ENCODE peak calls at places on chromosomes 3 and 15, in eight cellular contexts. One of them, this sample, is unnamed.

GRCh38 chr3:99373088-99373875 is 265.1 kb upstream of the COL8A1 start:
- DNase-seq in stimulated activated CD8-positive, alpha-beta memory T cell treated with anti-CD3 and anti-CD28 coated beads, Interleukin-4, amount 100 ng/mL, for 1 hour: no peak
- DNase-seq in stimulated activated CD4-positive, alpha-beta T cell treated with anti-CD3 and anti-CD28 coated beads, Interleukin-15, amount 100 ng/mL, for 1 hour: no peak
- DNase-seq in NCI-H2081: no peak
- DNase-seq in GM10248: no peak
- DNase-seq in GM04504: no peak
- DNase-seq in NCI-H69: no peak
- DNase-seq in putamen: no peak
- DNase-seq in this sample: no peak

GRCh38 chr15:62617741-62618140 is 424.8 kb upstream of the TPM1 start:
- DNase-seq in NCI-H2081: no peak
- DNase-seq in stimulated activated CD8-positive, alpha-beta memory T cell treated with anti-CD3 and anti-CD28 coated beads, Interleukin-4, amount 100 ng/mL, for 1 hour: no peak
- DNase-seq in GM04504: no peak
- DNase-seq in GM10248: no peak
- DNase-seq in stimulated activated CD4-positive, alpha-beta T cell treated with anti-CD3 and anti-CD28 coated beads, Interleukin-15, amount 100 ng/mL, for 1 hour: no peak
- DNase-seq in NCI-H69: no peak
- DNase-seq in putamen: no peak
- DNase-seq in this sample: no peak

GRCh38 chr3:160162440-160162839 is 62.8 kb upstream of the C3orf80 start:
- DNase-seq in NCI-H69: peak; percentile 6
- DNase-seq in stimulated activated CD8-positive, alpha-beta memory T cell treated with anti-CD3 and anti-CD28 coated beads, Interleukin-4, amount 100 ng/mL, for 1 hour: no peak
- DNase-seq in GM04504: no peak
- DNase-seq in NCI-H2081: no peak
- DNase-seq in stimulated activated CD4-positive, alpha-beta T cell treated with anti-CD3 and anti-CD28 coated beads, Interleukin-15, amount 100 ng/mL, for 1 hour: no peak
- DNase-seq in putamen: no peak
- DNase-seq in GM10248: no peak
- DNase-seq in this sample: peak; percentile 24

GRCh38 chr3:53092942-53093341 is 37.3 kb downstream of the RFT1 start:
- DNase-seq in stimulated activated CD8-positive, alpha-beta memory T cell treated with anti-CD3 and anti-CD28 coated beads, Interleukin-4, amount 100 ng/mL, for 1 hour: no peak
- DNase-seq in GM04504: no peak
- DNase-seq in NCI-H2081: no peak
- DNase-seq in NCI-H69: no peak
- DNase-seq in GM10248: no peak
- DNase-seq in putamen: no peak
- DNase-seq in stimulated activated CD4-positive, alpha-beta T cell treated with anti-CD3 and anti-CD28 coated beads, Interleukin-15, amount 100 ng/mL, for 1 hour: no peak
- DNase-seq in this sample: no peak

GRCh38 chr15:76065267-76065666 is 5.5 kb downstream of the TMEM266 start:
- DNase-seq in stimulated activated CD4-positive, alpha-beta T cell treated with anti-CD3 and anti-CD28 coated beads, Interleukin-15, amount 100 ng/mL, for 1 hour: no peak
- DNase-seq in NCI-H2081: no peak
- DNase-seq in NCI-H69: no peak
- DNase-seq in putamen: no peak
- DNase-seq in GM10248: no peak
- DNase-seq in GM04504: no peak
- DNase-seq in stimulated activated CD8-positive, alpha-beta memory T cell treated with anti-CD3 and anti-CD28 coated beads, Interleukin-4, amount 100 ng/mL, for 1 hour: no peak
- DNase-seq in this sample: no peak

GRCh38 chr3:78659386-78659987 is 1108.3 kb downstream of the ROBO1 start:
- DNase-seq in GM10248: peak; percentile 11
- DNase-seq in NCI-H69: peak; percentile 63
- DNase-seq in GM04504: no peak
- DNase-seq in stimulated activated CD4-positive, alpha-beta T cell treated with anti-CD3 and anti-CD28 coated beads, Interleukin-15, amount 100 ng/mL, for 1 hour: no peak
- DNase-seq in putamen: peak; percentile 45
- DNase-seq in stimulated activated CD8-positive, alpha-beta memory T cell treated with anti-CD3 and anti-CD28 coated beads, Interleukin-4, amount 100 ng/mL, for 1 hour: no peak
- DNase-seq in NCI-H2081: peak; percentile 49
- DNase-seq in this sample: peak; percentile 21

GRCh38 chr3:159667261-159667660 is 321.4 kb upstream of the IL12A start:
- DNase-seq in NCI-H2081: no peak
- DNase-seq in putamen: no peak
- DNase-seq in stimulated activated CD8-positive, alpha-beta memory T cell treated with anti-CD3 and anti-CD28 coated beads, Interleukin-4, amount 100 ng/mL, for 1 hour: no peak
- DNase-seq in GM04504: no peak
- DNase-seq in stimulated activated CD4-positive, alpha-beta T cell treated with anti-CD3 and anti-CD28 coated beads, Interleukin-15, amount 100 ng/mL, for 1 hour: no peak
- DNase-seq in NCI-H69: no peak
- DNase-seq in GM10248: no peak
- DNase-seq in this sample: no peak

GRCh38 chr3:12424635-12425319 is 59.5 kb upstream of the TSEN2 start:
- DNase-seq in putamen: no peak
- DNase-seq in NCI-H69: no peak
- DNase-seq in NCI-H2081: no peak
- DNase-seq in GM04504: no peak
- DNase-seq in GM10248: no peak
- DNase-seq in stimulated activated CD4-positive, alpha-beta T cell treated with anti-CD3 and anti-CD28 coated beads, Interleukin-15, amount 100 ng/mL, for 1 hour: no peak
- DNase-seq in stimulated activated CD8-positive, alpha-beta memory T cell treated with anti-CD3 and anti-CD28 coated beads, Interleukin-4, amount 100 ng/mL, for 1 hour: no peak
- DNase-seq in this sample: no peak

GRCh38 chr3:77859131-77859530 is 819.2 kb downstream of the ROBO2 start:
- DNase-seq in NCI-H2081: no peak
- DNase-seq in NCI-H69: no peak
- DNase-seq in GM04504: no peak
- DNase-seq in stimulated activated CD4-positive, alpha-beta T cell treated with anti-CD3 and anti-CD28 coated beads, Interleukin-15, amount 100 ng/mL, for 1 hour: no peak
- DNase-seq in putamen: no peak
- DNase-seq in GM10248: no peak
- DNase-seq in stimulated activated CD8-positive, alpha-beta memory T cell treated with anti-CD3 and anti-CD28 coated beads, Interleukin-4, amount 100 ng/mL, for 1 hour: no peak
- DNase-seq in this sample: no peak

GRCh38 chr3:134052370-134052769 is 22.6 kb upstream of the SLCO2A1 start:
- DNase-seq in stimulated activated CD8-positive, alpha-beta memory T cell treated with anti-CD3 and anti-CD28 coated beads, Interleukin-4, amount 100 ng/mL, for 1 hour: no peak
- DNase-seq in GM04504: no peak
- DNase-seq in NCI-H2081: no peak
- DNase-seq in GM10248: no peak
- DNase-seq in NCI-H69: no peak
- DNase-seq in putamen: no peak
- DNase-seq in stimulated activated CD4-positive, alpha-beta T cell treated with anti-CD3 and anti-CD28 coated beads, Interleukin-15, amount 100 ng/mL, for 1 hour: no peak
- DNase-seq in this sample: no peak

GRCh38 chr3:24364359-24364758 is 130.3 kb downstream of the THRB start:
- DNase-seq in stimulated activated CD8-positive, alpha-beta memory T cell treated with anti-CD3 and anti-CD28 coated beads, Interleukin-4, amount 100 ng/mL, for 1 hour: no peak
- DNase-seq in putamen: no peak
- DNase-seq in GM10248: no peak
- DNase-seq in GM04504: no peak
- DNase-seq in NCI-H2081: no peak
- DNase-seq in NCI-H69: peak; percentile 68
- DNase-seq in stimulated activated CD4-positive, alpha-beta T cell treated with anti-CD3 and anti-CD28 coated beads, Interleukin-15, amount 100 ng/mL, for 1 hour: no peak
- DNase-seq in this sample: no peak

GRCh38 chr3:124217542-124217941 is 225.6 kb upstream of the ROPN1 start:
- DNase-seq in GM10248: peak; percentile 21
- DNase-seq in stimulated activated CD8-positive, alpha-beta memory T cell treated with anti-CD3 and anti-CD28 coated beads, Interleukin-4, amount 100 ng/mL, for 1 hour: no peak
- DNase-seq in NCI-H2081: no peak
- DNase-seq in NCI-H69: peak; percentile 16
- DNase-seq in stimulated activated CD4-positive, alpha-beta T cell treated with anti-CD3 and anti-CD28 coated beads, Interleukin-15, amount 100 ng/mL, for 1 hour: no peak
- DNase-seq in putamen: no peak
- DNase-seq in GM04504: peak; percentile 52
- DNase-seq in this sample: no peak

GRCh38 chr15:100572362-100572983 is 29.5 kb downstream of the LINS1 start:
- DNase-seq in putamen: no peak
- DNase-seq in NCI-H2081: no peak
- DNase-seq in NCI-H69: peak; percentile 14
- DNase-seq in GM10248: no peak
- DNase-seq in stimulated activated CD4-positive, alpha-beta T cell treated with anti-CD3 and anti-CD28 coated beads, Interleukin-15, amount 100 ng/mL, for 1 hour: no peak
- DNase-seq in stimulated activated CD8-positive, alpha-beta memory T cell treated with anti-CD3 and anti-CD28 coated beads, Interleukin-4, amount 100 ng/mL, for 1 hour: no peak
- DNase-seq in GM04504: no peak
- DNase-seq in this sample: peak; percentile 19

GRCh38 chr3:150049317-150049716 is 78.6 kb upstream of the PFN2 start:
- DNase-seq in GM10248: no peak
- DNase-seq in NCI-H2081: no peak
- DNase-seq in putamen: no peak
- DNase-seq in NCI-H69: no peak
- DNase-seq in stimulated activated CD8-positive, alpha-beta memory T cell treated with anti-CD3 and anti-CD28 coated beads, Interleukin-4, amount 100 ng/mL, for 1 hour: no peak
- DNase-seq in GM04504: no peak
- DNase-seq in stimulated activated CD4-positive, alpha-beta T cell treated with anti-CD3 and anti-CD28 coated beads, Interleukin-15, amount 100 ng/mL, for 1 hour: no peak
- DNase-seq in this sample: no peak

GRCh38 chr3:16249336-16249735 is 15.4 kb downstream of the DPH3 start:
- DNase-seq in GM04504: no peak
- DNase-seq in NCI-H2081: peak; percentile 19
- DNase-seq in NCI-H69: peak; percentile 50
- DNase-seq in GM10248: no peak
- DNase-seq in putamen: no peak
- DNase-seq in stimulated activated CD8-positive, alpha-beta memory T cell treated with anti-CD3 and anti-CD28 coated beads, Interleukin-4, amount 100 ng/mL, for 1 hour: no peak
- DNase-seq in stimulated activated CD4-positive, alpha-beta T cell treated with anti-CD3 and anti-CD28 coated beads, Interleukin-15, amount 100 ng/mL, for 1 hour: no peak
- DNase-seq in this sample: no peak

This sample was measured in NCI-H1105 treated with DMSO at 0.1 percent for 48 hours.